ENCODE peak calls at places on chromosomes 6 and 20, in six cellular contexts. One of them, this sample, is unnamed.

GRCh38 chr6:16244869-16245451 is 6.6 kb downstream of the GMPR start:
- ATAC-seq in HCT116: no peak
- ATAC-seq in memory B cell: no peak
- ATAC-seq in effector memory CD8-positive, alpha-beta T cell: no peak
- ATAC-seq in left cardiac atrium: peak; percentile 8
- ATAC-seq in activated naive CD8-positive, alpha-beta T cell treated with anti-CD3 and anti-CD28 coated beads, Interleukin-2, amount 50 U/mL, for 24 hours: no peak
- ATAC-seq in this sample: no peak

GRCh38 chr6:111888928-111889696 is 15.9 kb upstream of the FYN start:
- ATAC-seq in HCT116: no peak
- ATAC-seq in memory B cell: no peak
- ATAC-seq in effector memory CD8-positive, alpha-beta T cell: no peak
- ATAC-seq in left cardiac atrium: peak; percentile 67
- ATAC-seq in activated naive CD8-positive, alpha-beta T cell treated with anti-CD3 and anti-CD28 coated beads, Interleukin-2, amount 50 U/mL, for 24 hours: no peak
- ATAC-seq in this sample: peak; percentile 43

GRCh38 chr20:48102076-48102787 is 317.0 kb upstream of the SULF2 start:
- ATAC-seq in HCT116: no peak
- ATAC-seq in memory B cell: no peak
- ATAC-seq in effector memory CD8-positive, alpha-beta T cell: no peak
- ATAC-seq in left cardiac atrium: no peak
- ATAC-seq in activated naive CD8-positive, alpha-beta T cell treated with anti-CD3 and anti-CD28 coated beads, Interleukin-2, amount 50 U/mL, for 24 hours: no peak
- ATAC-seq in this sample: no peak

GRCh38 chr20:49276895-49277785 is 717 bp downstream of the ZNFX1 start:
- ATAC-seq in HCT116: no peak
- ATAC-seq in memory B cell: no peak
- ATAC-seq in effector memory CD8-positive, alpha-beta T cell: no peak
- ATAC-seq in left cardiac atrium: no peak
- ATAC-seq in activated naive CD8-positive, alpha-beta T cell treated with anti-CD3 and anti-CD28 coated beads, Interleukin-2, amount 50 U/mL, for 24 hours: peak; percentile 55
- ATAC-seq in this sample: no peak

GRCh38 chr6:83436674-83437073 is 5.8 kb upstream of the ME1 start:
- ATAC-seq in HCT116: no peak
- ATAC-seq in memory B cell: no peak
- ATAC-seq in effector memory CD8-positive, alpha-beta T cell: no peak
- ATAC-seq in left cardiac atrium: no peak
- ATAC-seq in activated naive CD8-positive, alpha-beta T cell treated with anti-CD3 and anti-CD28 coated beads, Interleukin-2, amount 50 U/mL, for 24 hours: no peak
- ATAC-seq in this sample: no peak

GRCh38 chr6:38483526-38483925 is 156.2 kb downstream of the BTBD9 start:
- ATAC-seq in HCT116: no peak
- ATAC-seq in memory B cell: peak; percentile 93
- ATAC-seq in effector memory CD8-positive, alpha-beta T cell: no peak
- ATAC-seq in left cardiac atrium: peak; percentile 30
- ATAC-seq in activated naive CD8-positive, alpha-beta T cell treated with anti-CD3 and anti-CD28 coated beads, Interleukin-2, amount 50 U/mL, for 24 hours: no peak
- ATAC-seq in this sample: no peak

GRCh38 chr6:38443341-38443740 is 196.4 kb downstream of the BTBD9 start:
- ATAC-seq in HCT116: no peak
- ATAC-seq in memory B cell: no peak
- ATAC-seq in effector memory CD8-positive, alpha-beta T cell: no peak
- ATAC-seq in left cardiac atrium: peak; percentile 34
- ATAC-seq in activated naive CD8-positive, alpha-beta T cell treated with anti-CD3 and anti-CD28 coated beads, Interleukin-2, amount 50 U/mL, for 24 hours: no peak
- ATAC-seq in this sample: no peak

GRCh38 chr6:118280210-118280609 is 267.9 kb upstream of the PLN start:
- ATAC-seq in HCT116: no peak
- ATAC-seq in memory B cell: no peak
- ATAC-seq in effector memory CD8-positive, alpha-beta T cell: no peak
- ATAC-seq in left cardiac atrium: no peak
- ATAC-seq in activated naive CD8-positive, alpha-beta T cell treated with anti-CD3 and anti-CD28 coated beads, Interleukin-2, amount 50 U/mL, for 24 hours: peak; percentile 51
- ATAC-seq in this sample: no peak

GRCh38 chr6:47629954-47630353 is 68.4 kb upstream of the ADGRF4 start:
- ATAC-seq in HCT116: no peak
- ATAC-seq in memory B cell: no peak
- ATAC-seq in effector memory CD8-positive, alpha-beta T cell: no peak
- ATAC-seq in left cardiac atrium: no peak
- ATAC-seq in activated naive CD8-positive, alpha-beta T cell treated with anti-CD3 and anti-CD28 coated beads, Interleukin-2, amount 50 U/mL, for 24 hours: no peak
- ATAC-seq in this sample: no peak

GRCh38 chr6:111540971-111541719 is 58.1 kb upstream of the REV3L start:
- ATAC-seq in HCT116: no peak
- ATAC-seq in memory B cell: no peak
- ATAC-seq in effector memory CD8-positive, alpha-beta T cell: no peak
- ATAC-seq in left cardiac atrium: no peak
- ATAC-seq in activated naive CD8-positive, alpha-beta T cell treated with anti-CD3 and anti-CD28 coated beads, Interleukin-2, amount 50 U/mL, for 24 hours: no peak
- ATAC-seq in this sample: no peak

GRCh38 chr6:14180609-14181008 is 63.0 kb downstream of the CD83 start:
- ATAC-seq in HCT116: no peak
- ATAC-seq in memory B cell: no peak
- ATAC-seq in effector memory CD8-positive, alpha-beta T cell: no peak
- ATAC-seq in left cardiac atrium: no peak
- ATAC-seq in activated naive CD8-positive, alpha-beta T cell treated with anti-CD3 and anti-CD28 coated beads, Interleukin-2, amount 50 U/mL, for 24 hours: peak; percentile 65
- ATAC-seq in this sample: no peak

GRCh38 chr6:160679402-160679769 is 15.3 kb upstream of the LPA start:
- ATAC-seq in HCT116: no peak
- ATAC-seq in memory B cell: no peak
- ATAC-seq in effector memory CD8-positive, alpha-beta T cell: no peak
- ATAC-seq in left cardiac atrium: no peak
- ATAC-seq in activated naive CD8-positive, alpha-beta T cell treated with anti-CD3 and anti-CD28 coated beads, Interleukin-2, amount 50 U/mL, for 24 hours: no peak
- ATAC-seq in this sample: no peak

GRCh38 chr20:3923818-3924217 is 34.6 kb downstream of the PANK2 start:
- ATAC-seq in HCT116: no peak
- ATAC-seq in memory B cell: no peak
- ATAC-seq in effector memory CD8-positive, alpha-beta T cell: no peak
- ATAC-seq in left cardiac atrium: no peak
- ATAC-seq in activated naive CD8-positive, alpha-beta T cell treated with anti-CD3 and anti-CD28 coated beads, Interleukin-2, amount 50 U/mL, for 24 hours: no peak
- ATAC-seq in this sample: no peak

GRCh38 chr20:59455392-59456341 is 148.7 kb upstream of the PHACTR3 start:
- ATAC-seq in HCT116: peak; percentile 78
- ATAC-seq in memory B cell: no peak
- ATAC-seq in effector memory CD8-positive, alpha-beta T cell: no peak
- ATAC-seq in left cardiac atrium: peak; percentile 73
- ATAC-seq in activated naive CD8-positive, alpha-beta T cell treated with anti-CD3 and anti-CD28 coated beads, Interleukin-2, amount 50 U/mL, for 24 hours: peak; percentile 21
- ATAC-seq in this sample: peak; percentile 58

GRCh38 chr6:52271852-52272460 is 12.6 kb downstream of the MCM3 start:
- ATAC-seq in HCT116: no peak
- ATAC-seq in memory B cell: no peak
- ATAC-seq in effector memory CD8-positive, alpha-beta T cell: no peak
- ATAC-seq in left cardiac atrium: no peak
- ATAC-seq in activated naive CD8-positive, alpha-beta T cell treated with anti-CD3 and anti-CD28 coated beads, Interleukin-2, amount 50 U/mL, for 24 hours: no peak
- ATAC-seq in this sample: peak; percentile 28

GRCh38 chr20:20317195-20318113 is 50.5 kb upstream of the INSM1 start:
- ATAC-seq in HCT116: no peak
- ATAC-seq in memory B cell: peak; percentile 97
- ATAC-seq in effector memory CD8-positive, alpha-beta T cell: no peak
- ATAC-seq in left cardiac atrium: no peak
- ATAC-seq in activated naive CD8-positive, alpha-beta T cell treated with anti-CD3 and anti-CD28 coated beads, Interleukin-2, amount 50 U/mL, for 24 hours: no peak
- ATAC-seq in this sample: peak; percentile 71

GRCh38 chr20:53842301-53843099 is 227.9 kb downstream of the BCAS1 start:
- ATAC-seq in HCT116: no peak
- ATAC-seq in memory B cell: no peak
- ATAC-seq in effector memory CD8-positive, alpha-beta T cell: peak; percentile 69
- ATAC-seq in left cardiac atrium: no peak
- ATAC-seq in activated naive CD8-positive, alpha-beta T cell treated with anti-CD3 and anti-CD28 coated beads, Interleukin-2, amount 50 U/mL, for 24 hours: peak; percentile 65
- ATAC-seq in this sample: no peak

GRCh38 chr6:33198159-33198852 is 2.2 kb downstream of the RXRB start:
- ATAC-seq in HCT116: no peak
- ATAC-seq in memory B cell: no peak
- ATAC-seq in effector memory CD8-positive, alpha-beta T cell: no peak
- ATAC-seq in left cardiac atrium: no peak
- ATAC-seq in activated naive CD8-positive, alpha-beta T cell treated with anti-CD3 and anti-CD28 coated beads, Interleukin-2, amount 50 U/mL, for 24 hours: no peak
- ATAC-seq in this sample: no peak

GRCh38 chr6:37495199-37495913 is 4.3 kb downstream of the CCDC167 start:
- ATAC-seq in HCT116: no peak
- ATAC-seq in memory B cell: no peak
- ATAC-seq in effector memory CD8-positive, alpha-beta T cell: no peak
- ATAC-seq in left cardiac atrium: no peak
- ATAC-seq in activated naive CD8-positive, alpha-beta T cell treated with anti-CD3 and anti-CD28 coated beads, Interleukin-2, amount 50 U/mL, for 24 hours: peak; percentile 69
- ATAC-seq in this sample: no peak

GRCh38 chr6:138514860-138515540 is 15.7 kb upstream of the NHSL1 start:
- ATAC-seq in HCT116: no peak
- ATAC-seq in memory B cell: no peak
- ATAC-seq in effector memory CD8-positive, alpha-beta T cell: peak; percentile 98
- ATAC-seq in left cardiac atrium: peak; percentile 63
- ATAC-seq in activated naive CD8-positive, alpha-beta T cell treated with anti-CD3 and anti-CD28 coated beads, Interleukin-2, amount 50 U/mL, for 24 hours: peak; percentile 51
- ATAC-seq in this sample: no peak

GRCh38 chr6:91243436-91243835 is 656.6 kb upstream of the MAP3K7 start:
- ATAC-seq in HCT116: no peak
- ATAC-seq in memory B cell: no peak
- ATAC-seq in effector memory CD8-positive, alpha-beta T cell: no peak
- ATAC-seq in left cardiac atrium: no peak
- ATAC-seq in activated naive CD8-positive, alpha-beta T cell treated with anti-CD3 and anti-CD28 coated beads, Interleukin-2, amount 50 U/mL, for 24 hours: no peak
- ATAC-seq in this sample: no peak

GRCh38 chr6:16806363-16806762 is 45.1 kb upstream of the ATXN1 start:
- ATAC-seq in HCT116: no peak
- ATAC-seq in memory B cell: no peak
- ATAC-seq in effector memory CD8-positive, alpha-beta T cell: no peak
- ATAC-seq in left cardiac atrium: no peak
- ATAC-seq in activated naive CD8-positive, alpha-beta T cell treated with anti-CD3 and anti-CD28 coated beads, Interleukin-2, amount 50 U/mL, for 24 hours: no peak
- ATAC-seq in this sample: no peak

GRCh38 chr6:7642784-7643183 is 52.8 kb downstream of the SNRNP48 start:
- ATAC-seq in HCT116: no peak
- ATAC-seq in memory B cell: no peak
- ATAC-seq in effector memory CD8-positive, alpha-beta T cell: no peak
- ATAC-seq in left cardiac atrium: no peak
- ATAC-seq in activated naive CD8-positive, alpha-beta T cell treated with anti-CD3 and anti-CD28 coated beads, Interleukin-2, amount 50 U/mL, for 24 hours: no peak
- ATAC-seq in this sample: no peak

GRCh38 chr6:49576618-49577017 is 26.1 kb downstream of the C6orf141 start:
- ATAC-seq in HCT116: no peak
- ATAC-seq in memory B cell: no peak
- ATAC-seq in effector memory CD8-positive, alpha-beta T cell: no peak
- ATAC-seq in left cardiac atrium: no peak
- ATAC-seq in activated naive CD8-positive, alpha-beta T cell treated with anti-CD3 and anti-CD28 coated beads, Interleukin-2, amount 50 U/mL, for 24 hours: no peak
- ATAC-seq in this sample: no peak

GRCh38 chr20:38156888-38157634 is 8.0 kb downstream of the TGM2 start:
- ATAC-seq in HCT116: peak; percentile 47
- ATAC-seq in memory B cell: no peak
- ATAC-seq in effector memory CD8-positive, alpha-beta T cell: no peak
- ATAC-seq in left cardiac atrium: peak; percentile 70
- ATAC-seq in activated naive CD8-positive, alpha-beta T cell treated with anti-CD3 and anti-CD28 coated beads, Interleukin-2, amount 50 U/mL, for 24 hours: no peak
- ATAC-seq in this sample: peak; percentile 73

GRCh38 chr6:113011803-113012202 is 664.7 kb downstream of the RFPL4B start:
- ATAC-seq in HCT116: no peak
- ATAC-seq in memory B cell: no peak
- ATAC-seq in effector memory CD8-positive, alpha-beta T cell: no peak
- ATAC-seq in left cardiac atrium: no peak
- ATAC-seq in activated naive CD8-positive, alpha-beta T cell treated with anti-CD3 and anti-CD28 coated beads, Interleukin-2, amount 50 U/mL, for 24 hours: no peak
- ATAC-seq in this sample: no peak

GRCh38 chr6:89840538-89840937 is 10.9 kb downstream of the CASP8AP2 start:
- ATAC-seq in HCT116: peak; percentile 58
- ATAC-seq in memory B cell: no peak
- ATAC-seq in effector memory CD8-positive, alpha-beta T cell: no peak
- ATAC-seq in left cardiac atrium: no peak
- ATAC-seq in activated naive CD8-positive, alpha-beta T cell treated with anti-CD3 and anti-CD28 coated beads, Interleukin-2, amount 50 U/mL, for 24 hours: no peak
- ATAC-seq in this sample: peak; percentile 53

GRCh38 chr20:3734111-3734843 is 1.8 kb downstream of the HSPA12B start:
- ATAC-seq in HCT116: peak; percentile 43
- ATAC-seq in memory B cell: no peak
- ATAC-seq in effector memory CD8-positive, alpha-beta T cell: no peak
- ATAC-seq in left cardiac atrium: no peak
- ATAC-seq in activated naive CD8-positive, alpha-beta T cell treated with anti-CD3 and anti-CD28 coated beads, Interleukin-2, amount 50 U/mL, for 24 hours: no peak
- ATAC-seq in this sample: peak; percentile 40

GRCh38 chr6:32944265-32944664 is 3.4 kb upstream of the HLA-DMB start:
- ATAC-seq in HCT116: no peak
- ATAC-seq in memory B cell: peak; percentile 59
- ATAC-seq in effector memory CD8-positive, alpha-beta T cell: peak; percentile 41
- ATAC-seq in left cardiac atrium: peak; percentile 53
- ATAC-seq in activated naive CD8-positive, alpha-beta T cell treated with anti-CD3 and anti-CD28 coated beads, Interleukin-2, amount 50 U/mL, for 24 hours: peak; percentile 59
- ATAC-seq in this sample: no peak

GRCh38 chr20:57464642-57465211 is 60.2 kb downstream of the CTCFL start:
- ATAC-seq in HCT116: peak; percentile 95
- ATAC-seq in memory B cell: no peak
- ATAC-seq in effector memory CD8-positive, alpha-beta T cell: no peak
- ATAC-seq in left cardiac atrium: no peak
- ATAC-seq in activated naive CD8-positive, alpha-beta T cell treated with anti-CD3 and anti-CD28 coated beads, Interleukin-2, amount 50 U/mL, for 24 hours: no peak
- ATAC-seq in this sample: peak; percentile 48

GRCh38 chr6:122709922-122710512 is 69.5 kb upstream of the FABP7 start:
- ATAC-seq in HCT116: no peak
- ATAC-seq in memory B cell: peak; percentile 92
- ATAC-seq in effector memory CD8-positive, alpha-beta T cell: peak; percentile 27
- ATAC-seq in left cardiac atrium: no peak
- ATAC-seq in activated naive CD8-positive, alpha-beta T cell treated with anti-CD3 and anti-CD28 coated beads, Interleukin-2, amount 50 U/mL, for 24 hours: peak; percentile 72
- ATAC-seq in this sample: no peak

GRCh38 chr20:18728165-18728866 is 85.3 kb upstream of the SCP2D1 start:
- ATAC-seq in HCT116: no peak
- ATAC-seq in memory B cell: peak; percentile 99
- ATAC-seq in effector memory CD8-positive, alpha-beta T cell: no peak
- ATAC-seq in left cardiac atrium: no peak
- ATAC-seq in activated naive CD8-positive, alpha-beta T cell treated with anti-CD3 and anti-CD28 coated beads, Interleukin-2, amount 50 U/mL, for 24 hours: no peak
- ATAC-seq in this sample: no peak

GRCh38 chr6:169752074-169752623 is 727 bp downstream of the ERMARD start:
- ATAC-seq in HCT116: no peak
- ATAC-seq in memory B cell: peak; percentile 27
- ATAC-seq in effector memory CD8-positive, alpha-beta T cell: peak; percentile 36
- ATAC-seq in left cardiac atrium: no peak
- ATAC-seq in activated naive CD8-positive, alpha-beta T cell treated with anti-CD3 and anti-CD28 coated beads, Interleukin-2, amount 50 U/mL, for 24 hours: no peak
- ATAC-seq in this sample: no peak

GRCh38 chr6:52103661-52104060 is 16.2 kb upstream of the PKHD1 start:
- ATAC-seq in HCT116: no peak
- ATAC-seq in memory B cell: no peak
- ATAC-seq in effector memory CD8-positive, alpha-beta T cell: no peak
- ATAC-seq in left cardiac atrium: no peak
- ATAC-seq in activated naive CD8-positive, alpha-beta T cell treated with anti-CD3 and anti-CD28 coated beads, Interleukin-2, amount 50 U/mL, for 24 hours: no peak
- ATAC-seq in this sample: no peak

GRCh38 chr6:73565767-73566485 is 45.1 kb upstream of the EEF1A1 start:
- ATAC-seq in HCT116: no peak
- ATAC-seq in memory B cell: no peak
- ATAC-seq in effector memory CD8-positive, alpha-beta T cell: no peak
- ATAC-seq in left cardiac atrium: no peak
- ATAC-seq in activated naive CD8-positive, alpha-beta T cell treated with anti-CD3 and anti-CD28 coated beads, Interleukin-2, amount 50 U/mL, for 24 hours: no peak
- ATAC-seq in this sample: no peak

This sample was measured in gastroesophageal sphincter.